ENCODE peak calls at places on chromosome 2, in five cellular contexts. One of them, this sample, is unnamed.

GRCh38 chr2:228507870-228508269 is 326.4 kb upstream of the SPHKAP start:
- DNase-seq in WTC11: peak; percentile 23
- DNase-seq in choroid plexus epithelial cell: no peak
- DNase-seq in HCT116: no peak
- DNase-seq in ovary: peak; percentile 21
- DNase-seq in this sample: no peak

GRCh38 chr2:172038604-172039003 is 38.9 kb downstream of the METAP1D start:
- DNase-seq in ovary: no peak
- DNase-seq in choroid plexus epithelial cell: no peak
- DNase-seq in WTC11: no peak
- DNase-seq in HCT116: no peak
- DNase-seq in this sample: no peak

GRCh38 chr2:206989306-206989705 is 50.0 kb downstream of the CPO start:
- DNase-seq in HCT116: peak; percentile 43
- DNase-seq in ovary: no peak
- DNase-seq in WTC11: peak; percentile 52
- DNase-seq in choroid plexus epithelial cell: peak; percentile 49
- DNase-seq in this sample: peak; percentile 10

GRCh38 chr2:194363295-194363694 is 1293.7 kb upstream of the SLC39A10 start:
- DNase-seq in choroid plexus epithelial cell: no peak
- DNase-seq in HCT116: no peak
- DNase-seq in WTC11: no peak
- DNase-seq in ovary: no peak
- DNase-seq in this sample: no peak

GRCh38 chr2:178211943-178212342 is 17.6 kb downstream of the OSBPL6 start:
- DNase-seq in ovary: no peak
- DNase-seq in WTC11: peak; percentile 23
- DNase-seq in choroid plexus epithelial cell: no peak
- DNase-seq in HCT116: no peak
- DNase-seq in this sample: no peak

GRCh38 chr2:20590704-20591515 is 60.0 kb downstream of the HS1BP3 start:
- DNase-seq in HCT116: no peak
- DNase-seq in ovary: no peak
- DNase-seq in WTC11: no peak
- DNase-seq in choroid plexus epithelial cell: no peak
- DNase-seq in this sample: no peak

GRCh38 chr2:36811071-36811470 is 114.6 kb downstream of the VIT start:
- DNase-seq in WTC11: no peak
- DNase-seq in ovary: no peak
- DNase-seq in choroid plexus epithelial cell: no peak
- DNase-seq in HCT116: no peak
- DNase-seq in this sample: no peak

GRCh38 chr2:47808614-47809013 is 25.7 kb downstream of the MSH6 start:
- DNase-seq in ovary: no peak
- DNase-seq in WTC11: no peak
- DNase-seq in HCT116: no peak
- DNase-seq in choroid plexus epithelial cell: no peak
- DNase-seq in this sample: no peak

GRCh38 chr2:219252084-219252483 is 959 bp upstream of the TUBA4B start:
- DNase-seq in HCT116: no peak
- DNase-seq in WTC11: no peak
- DNase-seq in choroid plexus epithelial cell: no peak
- DNase-seq in ovary: no peak
- DNase-seq in this sample: no peak

GRCh38 chr2:207531024-207531411 is 1.3 kb downstream of the CREB1 start:
- DNase-seq in ovary: no peak
- DNase-seq in HCT116: no peak
- DNase-seq in WTC11: no peak
- DNase-seq in choroid plexus epithelial cell: peak; percentile 36
- DNase-seq in this sample: no peak

GRCh38 chr2:134410831-134411231 is 157.0 kb downstream of the MGAT5 start:
- DNase-seq in HCT116: no peak
- DNase-seq in choroid plexus epithelial cell: peak; percentile 37
- DNase-seq in ovary: no peak
- DNase-seq in WTC11: no peak
- DNase-seq in this sample: no peak

GRCh38 chr2:119694994-119695521 is 16.1 kb downstream of the TMEM177 start:
- DNase-seq in ovary: no peak
- DNase-seq in HCT116: no peak
- DNase-seq in choroid plexus epithelial cell: peak; percentile 80
- DNase-seq in WTC11: no peak
- DNase-seq in this sample: no peak

GRCh38 chr2:124325667-124326425 is 300.8 kb downstream of the CNTNAP5 start:
- DNase-seq in WTC11: no peak
- DNase-seq in ovary: no peak
- DNase-seq in choroid plexus epithelial cell: no peak
- DNase-seq in HCT116: no peak
- DNase-seq in this sample: no peak
- TF ChIP-seq CTCF in WTC11: no peak
- TF ChIP-seq CTCF in ovary: no peak
- TF ChIP-seq CTCF in choroid plexus epithelial cell: no peak
- TF ChIP-seq CTCF in HCT116: no peak
- TF ChIP-seq CTCF in this sample: peak; percentile 51

GRCh38 chr2:214311931-214312749 is 98.7 kb upstream of the VWC2L start:
- DNase-seq in choroid plexus epithelial cell: peak; percentile 3
- DNase-seq in ovary: no peak
- DNase-seq in HCT116: no peak
- DNase-seq in WTC11: no peak
- DNase-seq in this sample: no peak

GRCh38 chr2:214315324-214315723 is 95.5 kb upstream of the VWC2L start:
- DNase-seq in choroid plexus epithelial cell: no peak
- DNase-seq in WTC11: no peak
- DNase-seq in ovary: no peak
- DNase-seq in HCT116: no peak
- DNase-seq in this sample: no peak

GRCh38 chr2:214310319-214310718 is 100.5 kb upstream of the VWC2L start:
- DNase-seq in WTC11: no peak
- DNase-seq in ovary: no peak
- DNase-seq in choroid plexus epithelial cell: peak; percentile 12
- DNase-seq in HCT116: no peak
- DNase-seq in this sample: no peak

GRCh38 chr2:214311031-214311533 is 99.8 kb upstream of the VWC2L start:
- DNase-seq in WTC11: peak; percentile 42
- DNase-seq in ovary: no peak
- DNase-seq in HCT116: no peak
- DNase-seq in choroid plexus epithelial cell: no peak
- DNase-seq in this sample: no peak
- TF ChIP-seq CTCF in WTC11: peak; percentile 39
- TF ChIP-seq CTCF in ovary: no peak
- TF ChIP-seq CTCF in HCT116: peak; percentile 65
- TF ChIP-seq CTCF in choroid plexus epithelial cell: no peak
- TF ChIP-seq CTCF in this sample: peak; percentile 37

DNA sequence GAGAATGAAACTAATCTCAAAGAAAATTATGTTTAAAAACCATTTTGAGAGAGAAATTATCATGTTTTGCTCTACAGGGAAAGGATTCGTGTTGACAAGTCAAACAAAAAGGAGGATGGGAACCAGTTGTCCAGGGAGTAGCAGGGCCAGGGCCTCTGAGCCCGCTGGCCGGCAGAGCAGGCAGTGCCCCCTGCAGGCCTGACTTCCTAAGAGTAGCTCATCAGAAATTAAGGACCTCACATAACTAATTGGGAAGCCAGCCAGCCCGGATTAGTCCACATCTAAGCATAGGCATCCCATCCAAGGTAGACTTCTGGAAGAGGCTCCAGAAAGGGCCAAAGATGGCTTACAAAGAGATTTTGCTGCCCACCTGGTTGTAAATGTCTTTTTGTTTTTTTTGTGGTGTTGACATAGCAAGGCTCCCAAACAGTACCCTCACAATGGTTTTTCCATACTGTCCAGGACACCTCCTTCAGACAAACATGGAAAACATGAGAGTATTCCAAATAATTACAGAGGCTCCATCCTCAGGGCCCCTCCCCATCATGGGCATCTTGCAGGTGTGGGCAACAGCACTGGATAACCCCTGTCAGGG is 241.2 kb upstream of the TANK start:
- DNase-seq in HCT116: peak; percentile 21
- DNase-seq in choroid plexus epithelial cell: peak; percentile 79
- DNase-seq in WTC11: peak; percentile 75
- DNase-seq in ovary: peak; percentile 64
- DNase-seq in this sample: peak; percentile 15
- TF ChIP-seq CTCF in HCT116: peak; percentile 68
- TF ChIP-seq CTCF in choroid plexus epithelial cell: peak; percentile 81
- TF ChIP-seq CTCF in WTC11: peak; percentile 55
- TF ChIP-seq CTCF in ovary: peak; percentile 38
- TF ChIP-seq CTCF in this sample: peak; percentile 69

GRCh38 chr2:60337142-60337497 is 216.3 kb downstream of the BCL11A start:
- DNase-seq in HCT116: no peak
- DNase-seq in choroid plexus epithelial cell: no peak
- DNase-seq in WTC11: peak; percentile 52
- DNase-seq in ovary: no peak
- DNase-seq in this sample: no peak
- TF ChIP-seq CTCF in HCT116: peak; percentile 36
- TF ChIP-seq CTCF in choroid plexus epithelial cell: no peak
- TF ChIP-seq CTCF in WTC11: no peak
- TF ChIP-seq CTCF in ovary: no peak
- TF ChIP-seq CTCF in this sample: no peak

GRCh38 chr2:149686677-149687427 is 99.3 kb upstream of the MMADHC start:
- DNase-seq in choroid plexus epithelial cell: no peak
- DNase-seq in ovary: no peak
- DNase-seq in HCT116: no peak
- DNase-seq in WTC11: no peak
- DNase-seq in this sample: no peak

GRCh38 chr2:149692837-149693518 is 105.4 kb upstream of the MMADHC start:
- DNase-seq in choroid plexus epithelial cell: peak; percentile 25
- DNase-seq in ovary: no peak
- DNase-seq in HCT116: no peak
- DNase-seq in WTC11: no peak
- DNase-seq in this sample: no peak

GRCh38 chr2:149686136-149686535 is 98.6 kb upstream of the MMADHC start:
- DNase-seq in ovary: no peak
- DNase-seq in choroid plexus epithelial cell: no peak
- DNase-seq in WTC11: no peak
- DNase-seq in HCT116: no peak
- DNase-seq in this sample: no peak

GRCh38 chr2:149690825-149691224 is 103.2 kb upstream of the MMADHC start:
- DNase-seq in choroid plexus epithelial cell: no peak
- DNase-seq in ovary: no peak
- DNase-seq in WTC11: no peak
- DNase-seq in HCT116: no peak
- DNase-seq in this sample: no peak
- TF ChIP-seq CTCF in choroid plexus epithelial cell: no peak
- TF ChIP-seq CTCF in ovary: no peak
- TF ChIP-seq CTCF in WTC11: no peak
- TF ChIP-seq CTCF in HCT116: no peak
- TF ChIP-seq CTCF in this sample: no peak

GRCh38 chr2:10935366-10935918 is 23.7 kb downstream of the KCNF1 start:
- DNase-seq in ovary: no peak
- DNase-seq in choroid plexus epithelial cell: no peak
- DNase-seq in HCT116: no peak
- DNase-seq in WTC11: no peak
- DNase-seq in this sample: no peak

GRCh38 chr2:10934308-10934978 is 22.7 kb downstream of the KCNF1 start:
- DNase-seq in ovary: no peak
- DNase-seq in HCT116: no peak
- DNase-seq in WTC11: no peak
- DNase-seq in choroid plexus epithelial cell: no peak
- DNase-seq in this sample: no peak

GRCh38 chr2:10933700-10934225 is 22.0 kb downstream of the KCNF1 start:
- DNase-seq in ovary: no peak
- DNase-seq in choroid plexus epithelial cell: no peak
- DNase-seq in WTC11: no peak
- DNase-seq in HCT116: no peak
- DNase-seq in this sample: no peak

GRCh38 chr2:10934979-10935350 is 23.2 kb downstream of the KCNF1 start:
- DNase-seq in WTC11: no peak
- DNase-seq in ovary: no peak
- DNase-seq in HCT116: no peak
- DNase-seq in choroid plexus epithelial cell: no peak
- DNase-seq in this sample: no peak

GRCh38 chr2:10935953-10936942 is 24.5 kb downstream of the KCNF1 start:
- DNase-seq in WTC11: no peak
- DNase-seq in choroid plexus epithelial cell: peak; percentile 95
- DNase-seq in HCT116: peak; percentile 94
- DNase-seq in ovary: no peak
- DNase-seq in this sample: no peak
- TF ChIP-seq CTCF in WTC11: no peak
- TF ChIP-seq CTCF in choroid plexus epithelial cell: no peak
- TF ChIP-seq CTCF in HCT116: no peak
- TF ChIP-seq CTCF in ovary: no peak
- TF ChIP-seq CTCF in this sample: no peak

GRCh38 chr2:63424329-63425078 is 163.8 kb downstream of the WDPCP start:
- DNase-seq in HCT116: peak; percentile 56
- DNase-seq in WTC11: peak; percentile 25
- DNase-seq in choroid plexus epithelial cell: peak; percentile 76
- DNase-seq in ovary: no peak
- DNase-seq in this sample: no peak
- TF ChIP-seq CTCF in HCT116: peak; percentile 72
- TF ChIP-seq CTCF in WTC11: peak; percentile 76
- TF ChIP-seq CTCF in choroid plexus epithelial cell: peak; percentile 74
- TF ChIP-seq CTCF in ovary: no peak
- TF ChIP-seq CTCF in this sample: peak; percentile 40

DNA sequence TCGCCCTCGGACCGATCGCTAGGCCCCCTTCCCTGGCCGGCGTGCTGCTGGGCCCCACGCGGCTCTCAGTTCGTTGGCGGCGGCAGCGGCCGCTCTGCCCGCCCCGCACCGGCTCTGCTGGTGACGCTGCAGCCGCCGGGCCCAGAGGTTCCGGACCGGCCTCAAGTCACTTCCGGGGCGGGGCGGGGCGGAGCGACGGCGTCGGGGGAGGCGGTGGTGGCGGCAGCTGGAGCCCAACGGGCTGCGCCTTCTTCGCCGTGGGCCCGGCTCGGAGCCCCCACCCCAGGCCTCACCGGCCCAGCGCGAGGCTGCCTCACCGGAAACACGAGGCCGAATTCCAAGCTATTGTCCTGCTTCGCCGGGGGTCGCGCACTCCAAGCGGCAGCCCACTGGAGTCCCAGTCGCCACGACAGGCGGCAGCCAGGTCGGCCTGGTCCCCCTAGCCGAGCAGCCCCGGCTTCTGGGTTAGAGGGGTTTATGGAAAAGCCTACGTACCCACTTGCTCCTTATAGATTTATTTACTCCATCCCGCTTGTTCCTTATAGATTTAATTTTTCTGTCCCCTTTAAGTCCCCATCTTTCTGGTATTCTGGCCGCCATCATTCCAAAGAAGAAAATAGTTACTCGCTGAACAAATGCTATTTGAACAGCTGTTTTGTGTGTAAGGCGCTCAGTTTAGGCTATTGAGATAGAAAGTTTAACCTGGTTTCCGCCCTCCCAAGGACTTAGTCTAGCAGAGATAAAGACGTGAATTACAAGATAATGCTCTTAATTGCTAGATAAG is at the start of gene PSME4:
- DNase-seq in choroid plexus epithelial cell: peak; percentile 92
- DNase-seq in WTC11: peak; percentile 96
- DNase-seq in HCT116: peak; percentile 42
- DNase-seq in ovary: peak; percentile 94
- DNase-seq in this sample: peak; percentile 93
- TF ChIP-seq CTCF in choroid plexus epithelial cell: no peak
- TF ChIP-seq CTCF in WTC11: no peak
- TF ChIP-seq CTCF in HCT116: no peak
- TF ChIP-seq CTCF in ovary: no peak
- TF ChIP-seq CTCF in this sample: no peak